ENCODE peak calls at places on chromosome 19, in six cellular contexts. One of them, this sample, is unnamed.

GRCh38 chr19:29120471-29120870 is 92.5 kb downstream of the UQCRFS1 start:
- DNase-seq in nucleus accumbens: no peak
- DNase-seq in cardiac muscle cell: no peak
- DNase-seq in activated CD4-positive, alpha-beta T cell treated with anti-CD3 and anti-CD28 coated beads, Interleukin-2, amount 10 ng/mL, durations not matched to agents 24 days and 14 days: no peak
- DNase-seq in NCI-H2029: no peak
- DNase-seq in stimulated activated CD8-positive, alpha-beta memory T cell treated with anti-CD3 and anti-CD28 coated beads, Interleukin-7, amount 100 ng/mL, for 4 hours: no peak
- DNase-seq in this sample: no peak

GRCh38 chr19:45630463-45630862 is 8.7 kb downstream of the EML2 start:
- DNase-seq in nucleus accumbens: no peak
- DNase-seq in cardiac muscle cell: no peak
- DNase-seq in activated CD4-positive, alpha-beta T cell treated with anti-CD3 and anti-CD28 coated beads, Interleukin-2, amount 10 ng/mL, durations not matched to agents 24 days and 14 days: no peak
- DNase-seq in NCI-H2029: no peak
- DNase-seq in stimulated activated CD8-positive, alpha-beta memory T cell treated with anti-CD3 and anti-CD28 coated beads, Interleukin-7, amount 100 ng/mL, for 4 hours: no peak
- DNase-seq in this sample: peak

GRCh38 chr19:46753420-46754155 is 7.3 kb upstream of the STRN4 start:
- DNase-seq in nucleus accumbens: peak
- DNase-seq in cardiac muscle cell: peak
- DNase-seq in activated CD4-positive, alpha-beta T cell treated with anti-CD3 and anti-CD28 coated beads, Interleukin-2, amount 10 ng/mL, durations not matched to agents 24 days and 14 days: peak
- DNase-seq in NCI-H2029: peak
- DNase-seq in stimulated activated CD8-positive, alpha-beta memory T cell treated with anti-CD3 and anti-CD28 coated beads, Interleukin-7, amount 100 ng/mL, for 4 hours: peak
- DNase-seq in this sample: no peak

GRCh38 chr19:51719251-51719901 is 4.4 kb downstream of the HAS1 start:
- DNase-seq in nucleus accumbens: peak
- DNase-seq in cardiac muscle cell: peak
- DNase-seq in activated CD4-positive, alpha-beta T cell treated with anti-CD3 and anti-CD28 coated beads, Interleukin-2, amount 10 ng/mL, durations not matched to agents 24 days and 14 days: no peak
- DNase-seq in NCI-H2029: no peak
- DNase-seq in stimulated activated CD8-positive, alpha-beta memory T cell treated with anti-CD3 and anti-CD28 coated beads, Interleukin-7, amount 100 ng/mL, for 4 hours: no peak
- DNase-seq in this sample: no peak

GRCh38 chr19:48624067-48624594 is 4.8 kb downstream of the SPHK2 start:
- DNase-seq in nucleus accumbens: peak
- DNase-seq in cardiac muscle cell: peak
- DNase-seq in activated CD4-positive, alpha-beta T cell treated with anti-CD3 and anti-CD28 coated beads, Interleukin-2, amount 10 ng/mL, durations not matched to agents 24 days and 14 days: peak
- DNase-seq in NCI-H2029: peak
- DNase-seq in stimulated activated CD8-positive, alpha-beta memory T cell treated with anti-CD3 and anti-CD28 coated beads, Interleukin-7, amount 100 ng/mL, for 4 hours: peak
- DNase-seq in this sample: peak

GRCh38 chr19:14031719-14032480 is at the start of gene IL27RA:
- DNase-seq in nucleus accumbens: peak
- DNase-seq in cardiac muscle cell: peak
- DNase-seq in activated CD4-positive, alpha-beta T cell treated with anti-CD3 and anti-CD28 coated beads, Interleukin-2, amount 10 ng/mL, durations not matched to agents 24 days and 14 days: peak
- DNase-seq in NCI-H2029: no peak
- DNase-seq in stimulated activated CD8-positive, alpha-beta memory T cell treated with anti-CD3 and anti-CD28 coated beads, Interleukin-7, amount 100 ng/mL, for 4 hours: peak
- DNase-seq in this sample: peak

GRCh38 chr19:2039082-2039958 is 11.7 kb downstream of the MKNK2 start:
- DNase-seq in nucleus accumbens: no peak
- DNase-seq in cardiac muscle cell: no peak
- DNase-seq in activated CD4-positive, alpha-beta T cell treated with anti-CD3 and anti-CD28 coated beads, Interleukin-2, amount 10 ng/mL, durations not matched to agents 24 days and 14 days: peak
- DNase-seq in NCI-H2029: no peak
- DNase-seq in stimulated activated CD8-positive, alpha-beta memory T cell treated with anti-CD3 and anti-CD28 coated beads, Interleukin-7, amount 100 ng/mL, for 4 hours: no peak
- DNase-seq in this sample: no peak

GRCh38 chr19:18453269-18454024 is 15.5 kb upstream of the ISYNA1 start:
- DNase-seq in nucleus accumbens: no peak
- DNase-seq in cardiac muscle cell: no peak
- DNase-seq in activated CD4-positive, alpha-beta T cell treated with anti-CD3 and anti-CD28 coated beads, Interleukin-2, amount 10 ng/mL, durations not matched to agents 24 days and 14 days: no peak
- DNase-seq in NCI-H2029: peak
- DNase-seq in stimulated activated CD8-positive, alpha-beta memory T cell treated with anti-CD3 and anti-CD28 coated beads, Interleukin-7, amount 100 ng/mL, for 4 hours: no peak
- DNase-seq in this sample: no peak

GRCh38 chr19:19871932-19872331 is 6.2 kb downstream of the ZNF253 start:
- DNase-seq in nucleus accumbens: no peak
- DNase-seq in cardiac muscle cell: no peak
- DNase-seq in activated CD4-positive, alpha-beta T cell treated with anti-CD3 and anti-CD28 coated beads, Interleukin-2, amount 10 ng/mL, durations not matched to agents 24 days and 14 days: no peak
- DNase-seq in NCI-H2029: no peak
- DNase-seq in stimulated activated CD8-positive, alpha-beta memory T cell treated with anti-CD3 and anti-CD28 coated beads, Interleukin-7, amount 100 ng/mL, for 4 hours: no peak
- DNase-seq in this sample: no peak

GRCh38 chr19:30079200-30079599 is 137.2 kb downstream of the URI1 start:
- DNase-seq in nucleus accumbens: no peak
- DNase-seq in cardiac muscle cell: no peak
- DNase-seq in activated CD4-positive, alpha-beta T cell treated with anti-CD3 and anti-CD28 coated beads, Interleukin-2, amount 10 ng/mL, durations not matched to agents 24 days and 14 days: no peak
- DNase-seq in NCI-H2029: no peak
- DNase-seq in stimulated activated CD8-positive, alpha-beta memory T cell treated with anti-CD3 and anti-CD28 coated beads, Interleukin-7, amount 100 ng/mL, for 4 hours: no peak
- DNase-seq in this sample: no peak

GRCh38 chr19:6753178-6754031 is 13.8 kb downstream of the SH2D3A start:
- DNase-seq in nucleus accumbens: peak
- DNase-seq in cardiac muscle cell: peak
- DNase-seq in activated CD4-positive, alpha-beta T cell treated with anti-CD3 and anti-CD28 coated beads, Interleukin-2, amount 10 ng/mL, durations not matched to agents 24 days and 14 days: peak
- DNase-seq in NCI-H2029: no peak
- DNase-seq in stimulated activated CD8-positive, alpha-beta memory T cell treated with anti-CD3 and anti-CD28 coated beads, Interleukin-7, amount 100 ng/mL, for 4 hours: peak
- DNase-seq in this sample: peak

GRCh38 chr19:38701455-38702063 is 42.7 kb downstream of the CAPN12 start:
- DNase-seq in nucleus accumbens: peak
- DNase-seq in cardiac muscle cell: no peak
- DNase-seq in activated CD4-positive, alpha-beta T cell treated with anti-CD3 and anti-CD28 coated beads, Interleukin-2, amount 10 ng/mL, durations not matched to agents 24 days and 14 days: no peak
- DNase-seq in NCI-H2029: no peak
- DNase-seq in stimulated activated CD8-positive, alpha-beta memory T cell treated with anti-CD3 and anti-CD28 coated beads, Interleukin-7, amount 100 ng/mL, for 4 hours: no peak
- DNase-seq in this sample: peak

GRCh38 chr19:13846533-13847032 is 30.4 kb upstream of the NANOS3 start:
- DNase-seq in nucleus accumbens: peak
- DNase-seq in cardiac muscle cell: peak
- DNase-seq in activated CD4-positive, alpha-beta T cell treated with anti-CD3 and anti-CD28 coated beads, Interleukin-2, amount 10 ng/mL, durations not matched to agents 24 days and 14 days: peak
- DNase-seq in NCI-H2029: peak
- DNase-seq in stimulated activated CD8-positive, alpha-beta memory T cell treated with anti-CD3 and anti-CD28 coated beads, Interleukin-7, amount 100 ng/mL, for 4 hours: peak
- DNase-seq in this sample: peak

GRCh38 chr19:19642506-19643157 is 825 bp downstream of the GMIP start:
- DNase-seq in nucleus accumbens: no peak
- DNase-seq in cardiac muscle cell: no peak
- DNase-seq in activated CD4-positive, alpha-beta T cell treated with anti-CD3 and anti-CD28 coated beads, Interleukin-2, amount 10 ng/mL, durations not matched to agents 24 days and 14 days: peak
- DNase-seq in NCI-H2029: no peak
- DNase-seq in stimulated activated CD8-positive, alpha-beta memory T cell treated with anti-CD3 and anti-CD28 coated beads, Interleukin-7, amount 100 ng/mL, for 4 hours: peak
- DNase-seq in this sample: no peak

GRCh38 chr19:18636969-18637629 is at the start of gene KLHL26:
- DNase-seq in nucleus accumbens: no peak
- DNase-seq in cardiac muscle cell: no peak
- DNase-seq in activated CD4-positive, alpha-beta T cell treated with anti-CD3 and anti-CD28 coated beads, Interleukin-2, amount 10 ng/mL, durations not matched to agents 24 days and 14 days: peak
- DNase-seq in NCI-H2029: no peak
- DNase-seq in stimulated activated CD8-positive, alpha-beta memory T cell treated with anti-CD3 and anti-CD28 coated beads, Interleukin-7, amount 100 ng/mL, for 4 hours: no peak
- DNase-seq in this sample: no peak

GRCh38 chr19:52963229-52963760 is 614 bp upstream of the ZNF816 start:
- DNase-seq in nucleus accumbens: no peak
- DNase-seq in cardiac muscle cell: peak
- DNase-seq in activated CD4-positive, alpha-beta T cell treated with anti-CD3 and anti-CD28 coated beads, Interleukin-2, amount 10 ng/mL, durations not matched to agents 24 days and 14 days: no peak
- DNase-seq in NCI-H2029: no peak
- DNase-seq in stimulated activated CD8-positive, alpha-beta memory T cell treated with anti-CD3 and anti-CD28 coated beads, Interleukin-7, amount 100 ng/mL, for 4 hours: no peak
- DNase-seq in this sample: no peak

This sample was measured in amniotic epithelial cell.